ENCODE peak calls at places on chromosomes 13 and 19, in seven cellular contexts. B is choroid plexus epithelial cell, O is astrocyte of the cerebellum, A is foreskin keratinocyte, X is B cell, L is AG09319, E is thoracic aorta. P is an unnamed sample.

GRCh38 chr13:24851546-24851945 is 87.6 kb downstream of the RNF17 start:
- DNase-seq in B (peak), O (no peak), A (peak), X (no peak), L (no peak), E (no peak), P (no peak)

GRCh38 chr13:42804244-42804868 is 23.0 kb downstream of the FAM216B start:
- DNase-seq in B (no peak), O (no peak), A (no peak), X (no peak), L (no peak), E (no peak), P (peak)

GRCh38 chr13:101751488-101751887 is 299.0 kb downstream of the ITGBL1 start:
- DNase-seq in B (peak), O (peak), A (peak), X (no peak), L (peak), E (no peak), P (no peak)

GRCh38 chr19:2523630-2524311 is 47.8 kb downstream of the GADD45B start:
- DNase-seq in B (peak), O (peak), A (no peak), X (no peak), L (no peak), E (peak), P (no peak)

GRCh38 chr13:32426191-32426980 is 1.5 kb downstream of the N4BP2L1 start:
- DNase-seq in B (peak), O (no peak), A (no peak), X (peak), L (no peak), E (no peak), P (peak)

GRCh38 chr13:39596176-39596575 is 6.8 kb downstream of the LHFPL6 start:
- DNase-seq in B (no peak), O (no peak), A (no peak), X (no peak), L (no peak), E (no peak), P (no peak)

GRCh38 chr19:6768236-6768785 is 1.1 kb upstream of the SH2D3A start:
- DNase-seq in B (no peak), O (no peak), A (no peak), X (no peak), L (no peak), E (no peak), P (no peak)

GRCh38 chr19:35995655-35995993 is 636 bp downstream of the SDHAF1 start:
- DNase-seq in B (peak), O (no peak), A (no peak), X (no peak), L (no peak), E (no peak), P (peak)

GRCh38 chr13:82356667-82357066 is 1525.6 kb downstream of the SLITRK1 start:
- DNase-seq in B (peak), O (no peak), A (no peak), X (no peak), L (no peak), E (no peak), P (no peak)

GRCh38 chr19:9945319-9945966 is 9.1 kb upstream of the OLFM2 start:
- DNase-seq in B (peak), O (peak), A (peak), X (no peak), L (peak), E (peak), P (no peak)

GRCh38 chr19:13164370-13165090 is 14.3 kb downstream of the IER2 start:
- DNase-seq in B (no peak), O (no peak), A (peak), X (peak), L (no peak), E (no peak), P (no peak)

GRCh38 chr13:29591310-29591709 is 4.2 kb downstream of the SLC7A1 start:
- DNase-seq in B (peak), O (no peak), A (no peak), X (no peak), L (no peak), E (no peak), P (no peak)

GRCh38 chr13:66958611-66959010 is 271.5 kb downstream of the PCDH9 start:
- DNase-seq in B (no peak), O (no peak), A (no peak), X (no peak), L (no peak), E (no peak), P (peak)

GRCh38 chr19:55285225-55285890 is 1.6 kb downstream of the BRSK1 start:
- DNase-seq in B (no peak), O (no peak), A (no peak), X (no peak), L (no peak), E (no peak), P (no peak)

GRCh38 chr13:40271511-40271910 is 394.9 kb downstream of the FOXO1 start:
- DNase-seq in B (no peak), O (no peak), A (no peak), X (no peak), L (no peak), E (no peak), P (no peak)

GRCh38 chr19:50384685-50385535 is 763 bp downstream of the POLD1 start:
- DNase-seq in B (peak), O (no peak), A (peak), X (no peak), L (no peak), E (no peak), P (no peak)

GRCh38 chr19:38684078-38684861 is 36.8 kb downstream of the ACTN4 start:
- DNase-seq in B (peak), O (peak), A (peak), X (no peak), L (peak), E (peak), P (peak)

GRCh38 chr19:38684862-38685665 is 37.6 kb downstream of the ACTN4 start:
- DNase-seq in B (no peak), O (no peak), A (no peak), X (no peak), L (no peak), E (no peak), P (no peak)

GRCh38 chr19:38687837-38688378 is 40.5 kb downstream of the ACTN4 start:
- DNase-seq in B (no peak), O (no peak), A (no peak), X (no peak), L (no peak), E (no peak), P (no peak)

GRCh38 chr19:38685666-38686529 is 38.4 kb downstream of the ACTN4 start:
- DNase-seq in B (peak), O (peak), A (peak), X (no peak), L (no peak), E (no peak), P (no peak)

DNA sequence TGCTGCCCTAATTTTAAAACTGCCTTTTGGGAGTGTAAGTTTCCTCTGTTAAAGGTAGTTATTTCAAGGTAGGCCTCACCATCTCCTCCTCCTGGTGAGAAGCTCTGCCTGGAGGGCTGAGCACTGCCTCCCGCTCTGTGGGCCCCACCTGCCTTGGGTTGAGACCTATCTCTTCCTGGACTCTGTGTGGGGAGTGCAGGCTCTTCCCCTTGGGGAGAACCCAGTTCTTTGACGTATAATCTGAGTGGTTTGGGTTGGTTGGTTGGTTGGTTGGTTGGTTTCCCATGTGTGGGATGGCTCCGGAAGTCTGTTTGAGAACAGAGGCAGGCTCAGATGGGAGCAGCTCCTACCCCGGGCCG is 39.1 kb downstream of the ACTN4 start:
- DNase-seq in B (no peak), O (no peak), A (peak), X (peak), L (no peak), E (no peak), P (peak)
- TF ChIP-seq CTCF in B (no peak), O (no peak), A (peak), X (no peak), L (no peak), E (no peak), P (no peak)

GRCh38 chr13:23778007-23778687 is 111.1 kb downstream of the MIPEP start:
- DNase-seq in B (peak), O (no peak), A (no peak), X (no peak), L (no peak), E (no peak), P (no peak)
- TF ChIP-seq CTCF in B (peak), O (peak), A (peak), X (no peak), L (no peak), E (no peak), P (peak)

GRCh38 chr19:11530432-11530831 is 1.5 kb upstream of the ECSIT start:
- DNase-seq in B (peak), O (peak), A (peak), X (no peak), L (no peak), E (peak), P (peak)
- TF ChIP-seq CTCF in B (peak), O (peak), A (peak), X (no peak), L (no peak), E (no peak), P (no peak)

GRCh38 chr19:51389143-51389542 is 1.2 kb downstream of the C19orf84 start:
- DNase-seq in B (no peak), O (no peak), A (no peak), X (no peak), L (no peak), E (no peak), P (no peak)
- TF ChIP-seq CTCF in B (no peak), O (no peak), A (no peak), X (no peak), L (no peak), E (no peak), P (no peak)

DNA sequence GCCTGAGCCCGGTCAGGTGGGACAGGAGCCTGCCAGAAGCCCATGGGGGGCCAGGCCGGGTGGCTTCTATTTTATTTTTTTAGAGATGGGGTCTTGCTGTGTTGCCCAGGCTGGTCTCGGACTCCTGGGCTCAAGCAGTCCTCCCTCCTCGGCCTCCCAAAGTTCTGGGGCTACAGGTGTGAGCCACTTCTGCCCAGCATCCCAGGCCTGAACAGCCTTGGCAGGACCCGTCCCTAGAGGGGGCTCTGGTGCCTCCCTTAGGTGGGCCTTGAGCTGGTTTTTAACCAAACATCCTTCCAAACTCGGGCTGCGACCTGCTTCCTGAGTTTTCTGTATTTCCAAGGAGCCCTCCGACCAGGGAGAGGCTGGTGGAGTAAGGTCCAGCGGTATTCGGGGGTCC is 10.5 kb downstream of the COMP start:
- DNase-seq in B (no peak), O (no peak), A (no peak), X (no peak), L (no peak), E (no peak), P (no peak)
- TF ChIP-seq CTCF in B (peak), O (no peak), A (peak), X (no peak), L (no peak), E (no peak), P (no peak)

DNA sequence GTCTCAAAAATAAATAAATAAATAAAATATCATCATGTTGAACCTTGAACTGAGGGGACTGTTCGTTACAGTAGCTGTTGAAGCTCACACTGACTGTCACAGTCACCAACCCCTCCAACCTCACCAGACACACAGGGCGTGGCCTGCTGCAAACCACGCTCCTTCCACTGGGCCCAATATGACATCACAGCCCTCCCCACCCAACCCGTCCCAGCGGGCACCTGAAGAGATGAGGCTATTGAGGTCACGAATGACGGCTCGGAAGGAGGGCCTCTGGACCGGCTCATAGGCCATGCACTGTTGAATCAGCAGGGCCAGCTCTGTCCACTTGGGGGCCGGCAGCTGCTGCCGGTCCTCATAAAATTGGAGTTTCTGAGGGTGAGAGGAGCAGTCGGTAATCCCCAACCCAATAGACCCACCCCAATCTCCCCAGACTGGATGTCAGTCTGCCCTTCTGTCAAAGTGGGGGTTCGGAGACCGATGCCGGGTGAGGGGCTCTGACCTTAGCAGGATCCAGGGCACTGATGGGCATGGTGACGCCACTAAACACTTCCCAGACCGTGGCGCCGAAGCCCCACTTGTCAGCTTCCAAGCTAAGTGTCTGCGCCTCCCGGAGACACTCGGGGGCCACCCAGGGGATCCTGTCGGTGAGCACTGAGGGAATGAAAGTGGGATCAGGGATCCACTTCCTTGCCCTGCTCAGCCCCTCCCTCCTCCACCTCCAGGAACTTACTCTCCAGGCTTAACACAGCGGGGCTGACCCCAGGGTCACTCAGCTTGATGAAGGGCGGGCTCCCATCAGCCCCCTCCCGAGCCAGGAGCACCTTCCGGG is 13.2 kb downstream of the JAK3 start:
- DNase-seq in B (no peak), O (no peak), A (no peak), X (no peak), L (no peak), E (no peak), P (no peak)
- TF ChIP-seq CTCF in B (peak), O (peak), A (no peak), X (no peak), L (no peak), E (no peak), P (no peak)

DNA sequence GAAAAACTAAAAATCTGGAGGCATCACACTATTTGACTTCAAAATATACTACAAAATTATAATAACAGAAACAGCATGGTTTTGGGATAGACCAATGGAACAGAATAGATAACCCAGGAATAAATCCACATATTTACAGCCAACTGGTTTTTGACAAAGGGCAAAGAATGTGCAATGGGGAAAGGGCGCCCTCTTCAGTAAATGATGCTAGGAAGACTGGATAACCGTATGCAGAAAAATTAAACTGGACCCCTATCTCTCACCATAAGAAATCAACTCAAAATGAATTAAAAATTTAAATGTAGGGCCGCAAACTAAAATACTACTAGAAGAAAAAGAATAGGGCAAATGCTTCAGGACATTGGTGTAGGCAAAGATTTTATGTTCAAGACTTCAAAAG is 440.5 kb upstream of the SGCG start:
- DNase-seq in B (no peak), O (no peak), A (no peak), X (no peak), L (no peak), E (no peak), P (no peak)
- TF ChIP-seq CTCF in B (no peak), O (no peak), A (no peak), X (no peak), L (no peak), E (no peak), P (no peak)

DNA sequence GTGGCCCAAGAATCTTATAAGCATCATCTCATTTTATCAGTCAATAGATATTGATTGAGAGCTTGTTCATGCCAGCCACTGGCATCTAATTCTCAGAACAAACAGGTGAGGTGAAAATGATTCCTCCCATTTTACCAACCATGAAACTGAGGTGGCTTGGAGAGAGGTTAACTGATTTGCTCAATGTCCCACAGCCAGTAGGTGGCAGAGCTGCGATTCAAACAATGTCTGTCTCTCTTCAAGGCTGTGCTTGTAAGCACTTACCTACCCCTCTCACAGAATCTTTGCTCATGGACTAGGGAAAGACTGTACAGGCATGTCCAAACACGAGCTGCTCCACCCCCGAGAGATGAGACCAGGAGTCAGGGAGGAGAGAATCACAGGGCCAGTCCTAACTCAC is 21.5 kb upstream of the GSX1 start:
- DNase-seq in B (peak), O (no peak), A (peak), X (no peak), L (no peak), E (no peak), P (peak)
- TF ChIP-seq CTCF in B (peak), O (peak), A (peak), X (no peak), L (peak), E (no peak), P (peak)

GRCh38 chr19:19111138-19111835 is 27.0 kb downstream of the TMEM161A start:
- DNase-seq in B (no peak), O (no peak), A (no peak), X (no peak), L (no peak), E (no peak), P (no peak)

GRCh38 chr19:19111967-19112580 is 26.2 kb downstream of the TMEM161A start:
- DNase-seq in B (no peak), O (no peak), A (no peak), X (no peak), L (no peak), E (no peak), P (no peak)

GRCh38 chr19:19113040-19113541 is 25.2 kb downstream of the TMEM161A start:
- DNase-seq in B (peak), O (no peak), A (no peak), X (no peak), L (no peak), E (no peak), P (peak)

GRCh38 chr19:19109601-19110000 is 28.7 kb downstream of the TMEM161A start:
- DNase-seq in B (peak), O (no peak), A (no peak), X (no peak), L (no peak), E (no peak), P (no peak)

DNA sequence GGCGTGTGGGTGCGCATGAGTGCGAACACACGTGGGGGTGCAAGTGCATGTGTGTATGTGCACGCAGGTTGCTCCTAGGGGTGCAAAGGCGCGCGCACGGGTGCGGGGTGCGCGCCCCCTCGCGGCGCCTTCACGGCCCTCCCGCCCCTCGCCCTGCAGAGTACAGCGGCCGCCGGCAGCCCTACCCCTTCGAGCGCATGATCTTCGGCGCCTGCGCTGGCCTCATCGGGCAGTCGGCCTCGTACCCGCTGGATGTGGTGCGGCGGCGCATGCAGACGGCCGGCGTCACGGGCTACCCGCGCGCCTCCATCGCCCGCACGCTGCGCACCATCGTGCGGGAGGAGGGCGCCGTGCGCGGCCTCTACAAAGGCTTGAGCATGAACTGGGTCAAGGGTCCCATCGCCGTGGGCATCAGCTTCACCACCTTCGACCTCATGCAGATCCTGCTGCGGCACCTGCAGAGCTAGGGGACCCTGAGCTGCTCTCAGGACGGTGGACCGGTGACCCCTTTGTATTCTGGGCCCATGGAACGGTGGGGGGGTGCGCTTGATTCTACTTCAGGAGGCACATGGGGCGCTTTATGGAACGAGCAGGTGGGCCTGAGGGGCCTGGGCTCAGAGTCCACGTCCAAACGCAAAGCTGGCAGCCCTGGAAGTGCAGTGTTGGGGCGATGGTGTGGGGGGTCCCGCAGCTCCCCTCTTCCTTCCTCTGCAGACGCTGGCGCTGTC is 27.7 kb downstream of the TMEM161A start:
- DNase-seq in B (peak), O (no peak), A (no peak), X (no peak), L (no peak), E (no peak), P (peak)
- TF ChIP-seq CTCF in B (peak), O (peak), A (peak), X (peak), L (no peak), E (peak), P (peak)

GRCh38 chr19:34559045-34559444 is 77.5 kb downstream of the WTIP start:
- DNase-seq in B (no peak), O (no peak), A (no peak), X (no peak), L (no peak), E (no peak), P (no peak)

GRCh38 chr19:34556500-34556899 is 74.9 kb downstream of the WTIP start:
- DNase-seq in B (peak), O (no peak), A (no peak), X (no peak), L (no peak), E (no peak), P (no peak)

GRCh38 chr19:34560229-34560628 is 78.7 kb downstream of the WTIP start:
- DNase-seq in B (no peak), O (no peak), A (no peak), X (no peak), L (no peak), E (no peak), P (no peak)

GRCh38 chr19:34549833-34550232 is 68.3 kb downstream of the WTIP start:
- DNase-seq in B (no peak), O (no peak), A (no peak), X (no peak), L (no peak), E (no peak), P (no peak)

GRCh38 chr19:34555447-34555846 is 73.9 kb downstream of the WTIP start:
- DNase-seq in B (peak), O (no peak), A (no peak), X (no peak), L (no peak), E (no peak), P (no peak)
- TF ChIP-seq CTCF in B (peak), O (peak), A (peak), X (no peak), L (peak), E (no peak), P (peak)

P was measured in GM10248.